ENCODE peak calls at places on chromosomes 5 and 9, in four cellular contexts. Q is HepG2, X is SK-N-SH, A is K562. D is an unnamed sample.

GRCh38 chr9:35871514-35871913 is 1.3 kb upstream of the OR13J1 start:
- DNase-seq in Q (no peak), X (no peak), A (no peak), D (no peak)

GRCh38 chr9:87109851-87110250 is 162.5 kb upstream of the GAS1 start:
- DNase-seq in Q (no peak), X (no peak), A (no peak), D (no peak)

GRCh38 chr9:103789686-103790085 is 304.4 kb upstream of the SMC2 start:
- DNase-seq in Q (peak; percentile 16), X (no peak), A (peak; percentile 4), D (no peak)

GRCh38 chr9:13437898-13438297 is 158.4 kb upstream of the MPDZ start:
- DNase-seq in Q (no peak), X (no peak), A (no peak), D (no peak)

GRCh38 chr5:66956439-66956838 is 240.2 kb downstream of the CD180 start:
- DNase-seq in Q (no peak), X (no peak), A (no peak), D (no peak)

GRCh38 chr9:72022846-72023245 is 37.6 kb downstream of the C9orf57 start:
- DNase-seq in Q (no peak), X (no peak), A (no peak), D (no peak)

GRCh38 chr5:89613222-89613956 is 730.4 kb upstream of the MEF2C start:
- DNase-seq in Q (no peak), X (no peak), A (no peak), D (no peak)

GRCh38 chr9:5708414-5708813 is 79.5 kb downstream of the RIC1 start:
- DNase-seq in Q (no peak), X (no peak), A (peak; percentile 9), D (no peak)

DNA sequence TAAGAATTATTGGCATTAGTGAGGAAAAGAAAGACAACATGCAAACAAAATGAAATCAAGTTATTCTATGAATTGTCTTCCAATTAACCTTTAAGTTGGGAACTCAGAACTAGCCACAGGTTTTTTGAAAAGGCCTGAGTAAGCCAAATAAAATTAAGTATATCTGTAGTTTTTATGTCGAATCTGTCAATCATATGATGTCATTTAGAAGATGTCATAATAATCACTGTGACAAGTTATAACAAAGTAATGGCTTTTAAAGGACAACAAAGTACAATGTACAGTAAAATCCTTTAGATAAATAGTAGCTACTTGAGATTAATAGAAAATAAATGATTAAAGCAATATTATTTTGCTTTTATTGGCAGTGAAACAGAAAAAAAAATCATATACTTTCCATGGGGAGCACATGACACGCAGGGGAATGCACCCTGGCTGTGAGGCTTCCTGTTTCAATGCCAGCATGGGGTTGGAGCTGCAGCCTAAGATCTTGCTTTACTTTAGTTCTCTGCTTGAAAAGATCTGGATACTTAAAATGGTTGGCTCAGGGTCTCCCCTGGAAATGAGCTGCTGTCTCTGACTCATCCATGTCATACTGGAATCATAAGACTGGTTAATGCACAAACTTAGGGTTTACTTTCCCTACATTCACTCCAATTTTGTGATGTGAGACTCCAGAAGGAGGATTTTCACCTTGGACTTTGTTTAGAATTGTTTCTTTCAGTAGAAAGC is 284.3 kb downstream of the TAF11L14 start:
- DNase-seq in Q (no peak), X (no peak), A (no peak), D (no peak)
- TF ChIP-seq ELF1 in Q (no peak), X (no peak), A (no peak), D (no peak)

DNA sequence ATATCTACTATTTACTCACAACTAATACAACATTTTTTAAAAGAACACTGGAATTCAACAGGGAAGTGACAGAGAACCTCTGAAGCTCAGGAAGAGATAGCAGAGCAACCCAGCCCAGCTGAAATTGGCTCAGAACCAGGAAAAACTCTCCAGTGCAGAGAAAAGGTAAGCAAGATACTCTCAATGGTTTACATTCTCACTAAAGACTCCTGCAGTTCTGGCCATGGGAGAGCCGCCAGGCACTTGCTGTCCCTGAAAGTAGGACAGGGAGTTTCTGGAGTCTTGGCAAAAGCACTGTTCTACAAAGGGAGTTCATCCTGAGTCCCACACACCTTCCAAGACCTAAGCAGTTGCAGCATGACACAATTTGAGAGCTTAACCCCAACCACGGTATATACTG is 330.8 kb downstream of the TRIM36 start:
- DNase-seq in Q (no peak), X (no peak), A (no peak), D (no peak)
- TF ChIP-seq YY1 in Q (no peak), X (no peak), A (no peak), D (no peak)

DNA sequence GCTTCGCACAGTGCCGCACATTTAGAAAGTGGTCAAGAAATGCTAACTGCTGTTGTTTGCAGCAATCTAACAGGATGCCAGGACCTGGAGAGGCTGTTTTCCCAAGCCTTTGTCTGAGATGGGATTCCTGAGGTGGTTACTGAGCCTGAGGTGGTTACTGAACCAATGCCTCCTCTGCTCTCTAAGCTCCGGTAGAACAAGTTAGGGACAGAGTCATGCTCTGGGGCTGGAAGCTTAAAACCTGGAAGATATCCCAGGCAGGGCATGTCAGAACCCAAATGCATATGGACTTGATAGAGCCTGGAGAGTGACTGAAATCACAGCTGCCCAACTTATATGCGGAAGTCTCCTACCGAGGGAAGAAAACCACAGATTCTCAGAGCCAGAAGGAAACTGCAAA is 46.5 kb upstream of the FAT2 start:
- DNase-seq in Q (no peak), X (no peak), A (no peak), D (no peak)
- TF ChIP-seq ELF1 in Q (no peak), X (no peak), A (no peak), D (no peak)

GRCh38 chr9:89400398-89401116 is 82.3 kb downstream of the SECISBP2 start:
- DNase-seq in Q (no peak), X (no peak), A (no peak), D (no peak)

GRCh38 chr9:89404074-89404473 is 85.8 kb downstream of the SECISBP2 start:
- DNase-seq in Q (no peak), X (no peak), A (no peak), D (no peak)

GRCh38 chr9:89407070-89407469 is 88.8 kb downstream of the SECISBP2 start:
- DNase-seq in Q (no peak), X (no peak), A (no peak), D (no peak)

GRCh38 chr9:89405832-89406231 is 87.5 kb downstream of the SECISBP2 start:
- DNase-seq in Q (no peak), X (peak; percentile 57), A (no peak), D (no peak)

DNA sequence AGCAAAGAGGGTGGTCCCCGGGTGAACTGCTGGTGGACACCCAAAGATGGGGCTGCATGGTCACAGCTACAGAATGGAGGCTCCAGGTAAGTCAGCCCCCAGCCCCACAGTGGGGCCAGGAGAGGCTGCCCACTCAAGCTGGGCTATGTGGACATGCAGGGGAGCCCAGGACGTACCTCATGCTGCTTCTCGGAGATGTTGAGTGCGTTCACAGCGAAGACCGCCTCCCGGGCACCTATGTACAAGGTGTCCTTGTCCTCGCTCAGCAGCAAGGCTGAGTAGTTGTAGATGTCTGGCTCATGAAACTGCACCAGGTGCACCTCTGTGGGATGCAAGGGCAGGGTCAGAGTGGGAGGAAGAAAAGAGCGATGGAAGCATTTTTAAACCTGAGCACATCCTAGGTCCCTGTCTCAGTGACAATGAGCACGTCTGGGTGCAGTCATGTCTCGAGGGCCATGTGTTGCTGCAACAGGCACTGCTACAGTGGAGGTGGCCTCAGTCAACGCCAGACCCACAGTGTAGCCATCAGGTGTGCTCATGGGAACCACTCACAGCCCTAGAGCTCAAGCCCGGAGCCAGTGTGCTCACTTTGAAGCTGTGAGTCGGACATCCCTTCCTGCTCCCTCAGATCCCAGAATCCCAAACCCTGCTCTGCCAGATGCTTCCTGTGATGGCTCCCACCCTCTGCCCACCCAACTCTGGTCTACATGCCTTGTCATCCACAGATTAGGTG is 84.6 kb downstream of the SECISBP2 start:
- DNase-seq in Q (no peak), X (no peak), A (no peak), D (no peak)
- TF ChIP-seq YY1 in Q (no peak), X (no peak), A (no peak), D (no peak)

GRCh38 chr5:165209101-165209727 is 1703.8 kb downstream of the MAT2B start:
- DNase-seq in Q (peak; percentile 3), X (peak; percentile 30), A (no peak), D (no peak)
- TF ChIP-seq ELF1 in Q (no peak), X (no peak), A (no peak), D (no peak)

GRCh38 chr5:60613826-60614225 is 86.1 kb downstream of the DEPDC1B start:
- DNase-seq in Q (no peak), X (no peak), A (no peak), D (no peak)
- TF ChIP-seq YY1 in Q (no peak), X (no peak), A (no peak), D (no peak)

GRCh38 chr9:127253446-127253845 is 11.1 kb upstream of the GARNL3 start:
- DNase-seq in Q (no peak), X (no peak), A (no peak), D (no peak)
- TF ChIP-seq ELF1 in Q (no peak), X (no peak), A (no peak), D (no peak)

DNA sequence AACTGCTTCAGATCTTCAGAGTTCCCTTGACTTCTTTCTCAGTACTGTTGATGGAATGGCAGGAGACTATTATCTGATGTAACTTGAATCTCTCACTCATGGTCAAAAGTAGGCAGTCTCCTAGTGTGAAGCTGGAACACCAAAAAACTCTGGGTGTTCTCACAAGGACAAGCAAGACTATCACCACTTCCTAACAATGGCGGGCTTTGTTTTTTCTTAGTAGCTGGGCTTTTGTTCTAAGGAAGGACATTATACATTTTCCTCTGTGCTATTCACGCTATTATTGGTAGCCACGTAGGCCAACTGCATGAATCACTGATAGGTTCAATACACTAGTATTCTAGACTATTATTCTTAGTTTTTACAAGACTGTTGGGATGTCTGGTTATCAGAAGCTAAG is 67.7 kb upstream of the ATG10 start:
- DNase-seq in Q (no peak), X (no peak), A (no peak), D (no peak)
- TF ChIP-seq YY1 in Q (no peak), X (no peak), A (no peak), D (no peak)

DNA sequence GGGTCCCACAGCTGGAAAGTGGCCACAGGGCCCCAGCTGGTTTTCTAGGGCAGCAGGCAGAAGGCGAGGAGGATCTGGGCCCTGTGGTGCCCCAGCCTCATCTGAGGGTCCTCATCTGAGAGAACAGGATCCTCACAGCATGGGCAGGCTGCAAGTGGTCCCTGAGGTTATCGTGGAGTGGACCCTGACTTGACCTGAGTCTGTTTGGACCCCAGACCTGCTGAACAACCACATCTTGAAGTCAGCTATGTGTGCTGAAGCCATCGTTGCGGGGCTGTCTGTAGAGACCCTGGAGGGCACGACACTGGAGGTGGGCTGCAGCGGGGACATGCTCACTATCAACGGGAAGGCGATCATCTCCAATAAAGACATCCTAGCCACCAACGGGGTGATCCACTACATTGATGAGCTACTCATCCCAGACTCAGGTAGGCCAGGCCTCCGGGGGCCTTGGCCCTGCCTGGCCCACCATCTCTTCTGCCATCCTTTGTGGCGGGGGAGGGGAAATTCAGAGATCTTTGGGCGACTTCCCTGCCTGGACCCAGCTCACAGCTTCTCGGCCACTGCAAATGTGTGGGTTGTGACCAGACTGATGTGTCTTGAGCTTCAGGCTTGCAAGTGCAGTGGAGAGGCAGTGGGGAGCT is 24.0 kb downstream of the TGFBI start:
- DNase-seq in Q (no peak), X (no peak), A (no peak), D (no peak)
- TF ChIP-seq ELF1 in Q (no peak), X (no peak), A (no peak), D (no peak)

D was measured in HCT116.